ENCODE peak calls at places on chromosomes 1 and 21, in four cellular contexts. One of them, this sample, is unnamed.

GRCh38 chr1:240794061-240794843 is 182.3 kb upstream of the GREM2 start:
- DNase-seq in right cardiac atrium: no peak
- DNase-seq in fibroblast of lung: no peak
- DNase-seq in activated T-cell treated with anti-CD3 and anti-CD28 coated beads for 1 hour: no peak
- DNase-seq in this sample: no peak

GRCh38 chr1:184056921-184057496 is 5.5 kb downstream of the TSEN15 start:
- DNase-seq in right cardiac atrium: no peak
- DNase-seq in fibroblast of lung: peak
- DNase-seq in activated T-cell treated with anti-CD3 and anti-CD28 coated beads for 1 hour: no peak
- DNase-seq in this sample: no peak

GRCh38 chr1:81554108-81554507 is 246.6 kb upstream of the ADGRL2 start:
- DNase-seq in right cardiac atrium: no peak
- DNase-seq in fibroblast of lung: no peak
- DNase-seq in activated T-cell treated with anti-CD3 and anti-CD28 coated beads for 1 hour: no peak
- DNase-seq in this sample: no peak

GRCh38 chr1:226482196-226482595 is 66.4 kb upstream of the STUM start:
- DNase-seq in right cardiac atrium: no peak
- DNase-seq in fibroblast of lung: no peak
- DNase-seq in activated T-cell treated with anti-CD3 and anti-CD28 coated beads for 1 hour: no peak
- DNase-seq in this sample: no peak

GRCh38 chr1:156249593-156249992 is 1.7 kb upstream of the PAQR6 start:
- DNase-seq in right cardiac atrium: no peak
- DNase-seq in fibroblast of lung: no peak
- DNase-seq in activated T-cell treated with anti-CD3 and anti-CD28 coated beads for 1 hour: no peak
- DNase-seq in this sample: no peak

GRCh38 chr21:36704958-36705678 is 6.2 kb downstream of the SIM2 start:
- DNase-seq in right cardiac atrium: no peak
- DNase-seq in fibroblast of lung: no peak
- DNase-seq in activated T-cell treated with anti-CD3 and anti-CD28 coated beads for 1 hour: no peak
- DNase-seq in this sample: no peak

GRCh38 chr21:16522512-16522911 is 792.7 kb downstream of the USP25 start:
- DNase-seq in right cardiac atrium: no peak
- DNase-seq in fibroblast of lung: peak
- DNase-seq in activated T-cell treated with anti-CD3 and anti-CD28 coated beads for 1 hour: no peak
- DNase-seq in this sample: no peak

GRCh38 chr1:200670215-200671118 is 760 bp upstream of the DDX59 start:
- DNase-seq in right cardiac atrium: no peak
- DNase-seq in fibroblast of lung: peak
- DNase-seq in activated T-cell treated with anti-CD3 and anti-CD28 coated beads for 1 hour: no peak
- DNase-seq in this sample: peak

GRCh38 chr21:46093668-46094400 is 4.1 kb upstream of the COL6A2 start:
- DNase-seq in right cardiac atrium: no peak
- DNase-seq in fibroblast of lung: no peak
- DNase-seq in activated T-cell treated with anti-CD3 and anti-CD28 coated beads for 1 hour: no peak
- DNase-seq in this sample: no peak

GRCh38 chr1:183472488-183473285 is at the start of gene SMG7:
- DNase-seq in right cardiac atrium: no peak
- DNase-seq in fibroblast of lung: peak
- DNase-seq in activated T-cell treated with anti-CD3 and anti-CD28 coated beads for 1 hour: peak
- DNase-seq in this sample: peak

GRCh38 chr1:227447531-227447990 is 115.8 kb upstream of the ZNF678 start:
- DNase-seq in right cardiac atrium: peak
- DNase-seq in fibroblast of lung: peak
- DNase-seq in activated T-cell treated with anti-CD3 and anti-CD28 coated beads for 1 hour: no peak
- DNase-seq in this sample: peak

GRCh38 chr1:212600980-212601379 is 7.6 kb upstream of the ATF3 start:
- DNase-seq in right cardiac atrium: no peak
- DNase-seq in fibroblast of lung: no peak
- DNase-seq in activated T-cell treated with anti-CD3 and anti-CD28 coated beads for 1 hour: no peak
- DNase-seq in this sample: no peak

GRCh38 chr1:108947871-108948525 is 15.3 kb downstream of the CLCC1 start:
- DNase-seq in right cardiac atrium: no peak
- DNase-seq in fibroblast of lung: peak
- DNase-seq in activated T-cell treated with anti-CD3 and anti-CD28 coated beads for 1 hour: no peak
- DNase-seq in this sample: peak

GRCh38 chr1:25837253-25837875 is 17.6 kb downstream of the MTFR1L start:
- DNase-seq in right cardiac atrium: no peak
- DNase-seq in fibroblast of lung: no peak
- DNase-seq in activated T-cell treated with anti-CD3 and anti-CD28 coated beads for 1 hour: no peak
- DNase-seq in this sample: peak

GRCh38 chr1:231124746-231125145 is 37.1 kb upstream of the TRIM67 start:
- DNase-seq in right cardiac atrium: no peak
- DNase-seq in fibroblast of lung: no peak
- DNase-seq in activated T-cell treated with anti-CD3 and anti-CD28 coated beads for 1 hour: no peak
- DNase-seq in this sample: no peak

GRCh38 chr1:160726498-160727391 is 12.3 kb upstream of the SLAMF7 start:
- DNase-seq in right cardiac atrium: peak
- DNase-seq in fibroblast of lung: peak
- DNase-seq in activated T-cell treated with anti-CD3 and anti-CD28 coated beads for 1 hour: peak
- DNase-seq in this sample: peak

GRCh38 chr1:184507165-184507564 is 120.3 kb downstream of the C1orf21 start:
- DNase-seq in right cardiac atrium: no peak
- DNase-seq in fibroblast of lung: no peak
- DNase-seq in activated T-cell treated with anti-CD3 and anti-CD28 coated beads for 1 hour: no peak
- DNase-seq in this sample: no peak

GRCh38 chr1:234621657-234622335 is 11.8 kb upstream of the IRF2BP2 start:
- DNase-seq in right cardiac atrium: no peak
- DNase-seq in fibroblast of lung: peak
- DNase-seq in activated T-cell treated with anti-CD3 and anti-CD28 coated beads for 1 hour: no peak
- DNase-seq in this sample: peak

GRCh38 chr1:110006516-110006915 is 22.0 kb downstream of the AHCYL1 start:
- DNase-seq in right cardiac atrium: no peak
- DNase-seq in fibroblast of lung: no peak
- DNase-seq in activated T-cell treated with anti-CD3 and anti-CD28 coated beads for 1 hour: no peak
- DNase-seq in this sample: no peak

GRCh38 chr1:53567458-53568250 is 108.5 kb downstream of the DMRTB1 start:
- DNase-seq in right cardiac atrium: no peak
- DNase-seq in fibroblast of lung: no peak
- DNase-seq in activated T-cell treated with anti-CD3 and anti-CD28 coated beads for 1 hour: no peak
- DNase-seq in this sample: no peak

GRCh38 chr1:109617291-109617801 is 2.1 kb downstream of the GNAT2 start:
- DNase-seq in right cardiac atrium: no peak
- DNase-seq in fibroblast of lung: peak
- DNase-seq in activated T-cell treated with anti-CD3 and anti-CD28 coated beads for 1 hour: no peak
- DNase-seq in this sample: peak

GRCh38 chr21:45916011-45916840 is 65.3 kb upstream of the COL6A1 start:
- DNase-seq in right cardiac atrium: no peak
- DNase-seq in fibroblast of lung: no peak
- DNase-seq in activated T-cell treated with anti-CD3 and anti-CD28 coated beads for 1 hour: no peak
- DNase-seq in this sample: no peak